ENCODE peak calls at places on chromosomes 11 and 22, in nine cellular contexts. P is stimulated activated CD8-positive, alpha-beta memory T cell treated with anti-CD3 and anti-CD28 coated beads, Interleukin-7, amount 100 ng/mL, for 1 hour; S is stimulated activated CD4-positive, alpha-beta T cell treated with anti-CD3 and anti-CD28 coated beads, TNF-alpha, amount 100 ng/mL, for 1 hour; N is prostate gland; M is HAP-1; D is kidney; F is SJSA1; Q is amniotic stem cell; Y is activated CD4-positive, alpha-beta T cell treated with anti-CD3 and anti-CD28 coated beads, Interleukin-2, amount 50 U/mL, for 24 hours. L is an unnamed sample.

GRCh38 chr11:73178092-73178539 is 36.0 kb upstream of the FCHSD2 start:
- DNase-seq in P (peak), S (peak), N (peak), M (peak), D (peak), F (peak), Q (peak), Y (peak), L (peak)

GRCh38 chr11:126474888-126475626 is 119.6 kb downstream of the ST3GAL4 start:
- DNase-seq in P (no peak), S (no peak), N (no peak), M (no peak), D (peak), F (no peak), Q (no peak), Y (no peak), L (no peak)

GRCh38 chr11:59857444-59858434 is 8.5 kb downstream of the TCN1 start:
- DNase-seq in P (no peak), S (no peak), N (no peak), M (no peak), D (no peak), F (no peak), Q (no peak), Y (no peak), L (no peak)

GRCh38 chr11:7257744-7258143 is 6.0 kb downstream of the SYT9 start:
- DNase-seq in P (no peak), S (no peak), N (no peak), M (no peak), D (no peak), F (no peak), Q (no peak), Y (no peak), L (no peak)

GRCh38 chr11:10328314-10329090 is 23.6 kb downstream of the ADM start:
- DNase-seq in P (no peak), S (no peak), N (no peak), M (no peak), D (no peak), F (peak), Q (no peak), Y (no peak), L (no peak)

GRCh38 chr11:61919841-61920631 is 2.7 kb upstream of the RAB3IL1 start:
- DNase-seq in P (no peak), S (no peak), N (no peak), M (peak), D (peak), F (no peak), Q (no peak), Y (no peak), L (no peak)

GRCh38 chr11:15199693-15200092 is 85.0 kb downstream of the INSC start:
- DNase-seq in P (no peak), S (no peak), N (no peak), M (no peak), D (peak), F (no peak), Q (no peak), Y (no peak), L (no peak)

GRCh38 chr11:84247931-84248330 is 961.8 kb upstream of the CCDC90B start:
- DNase-seq in P (no peak), S (no peak), N (no peak), M (peak), D (no peak), F (no peak), Q (no peak), Y (no peak), L (no peak)

GRCh38 chr22:46537221-46537945 is at the start of gene CELSR1:
- DNase-seq in P (no peak), S (no peak), N (peak), M (peak), D (peak), F (no peak), Q (no peak), Y (no peak), L (peak)

GRCh38 chr22:31917227-31917921 is 27.0 kb upstream of the YWHAH start:
- DNase-seq in P (no peak), S (no peak), N (no peak), M (no peak), D (no peak), F (no peak), Q (no peak), Y (no peak), L (peak)